ENCODE peak calls at places on chromosome 15, in eight cellular contexts. D is iPS-NIHi11; R is activated CD8-positive, alpha-beta T cell treated with anti-CD3 and anti-CD28 coated beads for 36 hours; B is neural crest cell; S is nephron progenitor cell; J is A549; V is AG04449; U is AG08395. I is an unnamed sample.

GRCh38 chr15:89858661-89859458 is 34.9 kb downstream of the AP3S2 start:
- DNase-seq in D (no peak), B (no peak), V (no peak), R (no peak), U (no peak), S (no peak), J (no peak), I (no peak)

GRCh38 chr15:100899601-100900000 is 19.6 kb upstream of the LRRK1 start:
- DNase-seq in R (no peak), J (no peak), V (no peak), U (no peak), D (no peak), B (no peak), S (no peak), I (no peak)

GRCh38 chr15:48190932-48191573 is 412 bp upstream of the CTXN2 start:
- DNase-seq in D (peak), B (peak), V (no peak), S (peak), J (peak), R (peak), U (peak), I (peak)

GRCh38 chr15:28892789-28893610 is 7.2 kb downstream of the APBA2 start:
- DNase-seq in R (no peak), V (peak), D (no peak), U (no peak), B (no peak), S (no peak), J (no peak), I (no peak)

GRCh38 chr15:66838671-66839239 is 136.7 kb downstream of the SMAD6 start:
- DNase-seq in U (no peak), J (peak), D (peak), S (no peak), V (no peak), B (no peak), R (no peak), I (peak)

GRCh38 chr15:74322558-74323180 is 44.8 kb downstream of the CYP11A1 start:
- DNase-seq in B (peak), J (peak), D (peak), S (peak), R (peak), V (no peak), U (peak), I (peak)

GRCh38 chr15:57343018-57343417 is 33.3 kb upstream of the CGNL1 start:
- DNase-seq in J (no peak), B (no peak), D (no peak), V (no peak), R (no peak), U (no peak), S (no peak), I (no peak)

GRCh38 chr15:62324382-62324781 is 159.3 kb upstream of the C2CD4B start:
- DNase-seq in B (no peak), V (peak), J (no peak), R (no peak), U (peak), D (no peak), S (no peak), I (no peak)

GRCh38 chr15:75639191-75639708 is 774 bp downstream of the IMP3 start:
- DNase-seq in U (no peak), B (no peak), J (no peak), R (no peak), D (no peak), S (no peak), V (no peak), I (no peak)

GRCh38 chr15:51649659-51650521 is 27.3 kb upstream of the DMXL2 start:
- DNase-seq in J (peak), R (peak), V (peak), D (peak), S (peak), B (peak), U (peak), I (peak)

GRCh38 chr15:77709135-77709886 is 76.6 kb upstream of the LINGO1 start:
- DNase-seq in J (peak), B (no peak), S (no peak), U (no peak), V (no peak), D (peak), R (no peak), I (no peak)

GRCh38 chr15:71599404-71600225 is 210.7 kb upstream of the NR2E3 start:
- DNase-seq in J (no peak), U (peak), D (no peak), S (no peak), B (no peak), V (no peak), R (no peak), I (no peak)

GRCh38 chr15:99706557-99707303 is 26.5 kb downstream of the LYSMD4 start:
- DNase-seq in B (no peak), S (no peak), D (no peak), R (peak), V (no peak), U (no peak), J (no peak), I (no peak)

GRCh38 chr15:32651229-32651837 is 9.8 kb downstream of the SCG5 start:
- DNase-seq in J (peak), R (peak), S (peak), V (peak), D (peak), U (peak), B (peak), I (peak)

GRCh38 chr15:74964794-74965193 is 8.2 kb upstream of the RPP25 start:
- DNase-seq in D (no peak), B (no peak), R (no peak), S (no peak), V (no peak), U (peak), J (no peak), I (no peak)

GRCh38 chr15:67999320-68000100 is 54.6 kb upstream of the PIAS1 start:
- DNase-seq in D (no peak), R (no peak), S (no peak), B (no peak), J (peak), U (no peak), V (no peak), I (no peak)